ENCODE peak calls at places on chromosomes 3 and 15, in four cellular contexts. One of them, this sample, is unnamed.

GRCh38 chr3:99690761-99691369 is 52.5 kb downstream of the COL8A1 start:
- DNase-seq in neuronal stem cell: no peak
- DNase-seq in H1: no peak
- DNase-seq in mesenchymal stem cell: no peak
- DNase-seq in this sample: peak

GRCh38 chr15:39629376-39629775 is 48.5 kb downstream of the THBS1 start:
- DNase-seq in neuronal stem cell: no peak
- DNase-seq in mesenchymal stem cell: peak
- DNase-seq in H1: no peak
- DNase-seq in this sample: no peak

GRCh38 chr3:138317687-138318086 is 12.0 kb downstream of the NME9 start:
- DNase-seq in neuronal stem cell: no peak
- DNase-seq in H1: no peak
- DNase-seq in mesenchymal stem cell: no peak
- DNase-seq in this sample: no peak

GRCh38 chr15:31024979-31025378 is 33.6 kb upstream of the MTMR10 start:
- DNase-seq in mesenchymal stem cell: peak
- DNase-seq in H1: no peak
- DNase-seq in neuronal stem cell: no peak
- DNase-seq in this sample: peak

GRCh38 chr3:39216176-39216790 is 23.9 kb upstream of the XIRP1 start:
- DNase-seq in neuronal stem cell: no peak
- DNase-seq in H1: no peak
- DNase-seq in mesenchymal stem cell: no peak
- DNase-seq in this sample: no peak

GRCh38 chr3:71430941-71431552 is 152.5 kb downstream of the FOXP1 start:
- DNase-seq in H1: no peak
- DNase-seq in neuronal stem cell: no peak
- DNase-seq in mesenchymal stem cell: no peak
- DNase-seq in this sample: peak

GRCh38 chr15:83732770-83733169 is 78.8 kb downstream of the ADAMTSL3 start:
- DNase-seq in mesenchymal stem cell: no peak
- DNase-seq in neuronal stem cell: no peak
- DNase-seq in H1: no peak
- DNase-seq in this sample: no peak

GRCh38 chr15:64133619-64134018 is 17.9 kb upstream of the SNX22 start:
- DNase-seq in H1: no peak
- DNase-seq in mesenchymal stem cell: no peak
- DNase-seq in neuronal stem cell: no peak
- DNase-seq in this sample: no peak

GRCh38 chr15:50058231-50058630 is 60.8 kb downstream of the ATP8B4 start:
- DNase-seq in mesenchymal stem cell: peak
- DNase-seq in H1: no peak
- DNase-seq in neuronal stem cell: no peak
- DNase-seq in this sample: no peak

GRCh38 chr3:45690331-45691035 is 1.3 kb downstream of the SACM1L start:
- DNase-seq in neuronal stem cell: no peak
- DNase-seq in mesenchymal stem cell: peak
- DNase-seq in H1: no peak
- DNase-seq in this sample: peak

GRCh38 chr15:70535071-70535954 is 228.0 kb downstream of the UACA start:
- DNase-seq in H1: peak
- DNase-seq in neuronal stem cell: no peak
- DNase-seq in mesenchymal stem cell: no peak
- DNase-seq in this sample: no peak

GRCh38 chr15:90064931-90065681 is 37.2 kb downstream of the IDH2 start:
- DNase-seq in mesenchymal stem cell: peak
- DNase-seq in H1: no peak
- DNase-seq in neuronal stem cell: no peak
- DNase-seq in this sample: no peak

GRCh38 chr3:84601303-84601702 is 357.5 kb upstream of the CADM2 start:
- DNase-seq in H1: no peak
- DNase-seq in mesenchymal stem cell: no peak
- DNase-seq in neuronal stem cell: peak
- DNase-seq in this sample: no peak

GRCh38 chr3:125212509-125213372 is at the start of gene SLC12A8:
- DNase-seq in mesenchymal stem cell: no peak
- DNase-seq in H1: peak
- DNase-seq in neuronal stem cell: no peak
- DNase-seq in this sample: no peak

GRCh38 chr3:71695000-71695482 is 30.2 kb downstream of the EIF4E3 start:
- DNase-seq in neuronal stem cell: no peak
- DNase-seq in H1: no peak
- DNase-seq in mesenchymal stem cell: no peak
- DNase-seq in this sample: no peak

GRCh38 chr15:75123395-75123794 is 78.3 kb upstream of the C15orf39 start:
- DNase-seq in mesenchymal stem cell: peak
- DNase-seq in neuronal stem cell: no peak
- DNase-seq in H1: no peak
- DNase-seq in this sample: no peak

GRCh38 chr15:69075467-69075866 is 61.0 kb downstream of the NOX5 start:
- DNase-seq in mesenchymal stem cell: no peak
- DNase-seq in H1: no peak
- DNase-seq in neuronal stem cell: no peak
- DNase-seq in this sample: no peak

GRCh38 chr15:68791431-68792283 is 29.0 kb downstream of the ANP32A start:
- DNase-seq in neuronal stem cell: no peak
- DNase-seq in mesenchymal stem cell: no peak
- DNase-seq in H1: no peak
- DNase-seq in this sample: no peak

GRCh38 chr15:58505581-58505980 is 73.8 kb downstream of the LIPC start:
- DNase-seq in neuronal stem cell: no peak
- DNase-seq in mesenchymal stem cell: no peak
- DNase-seq in H1: no peak
- DNase-seq in this sample: no peak

GRCh38 chr3:148847351-148847750 is 17.7 kb upstream of the CPA3 start:
- DNase-seq in mesenchymal stem cell: no peak
- DNase-seq in H1: no peak
- DNase-seq in neuronal stem cell: no peak
- DNase-seq in this sample: no peak

GRCh38 chr3:111858641-111859040 is 424 bp upstream of the PHLDB2 start:
- DNase-seq in H1: no peak
- DNase-seq in neuronal stem cell: no peak
- DNase-seq in mesenchymal stem cell: no peak
- DNase-seq in this sample: no peak

GRCh38 chr3:97940034-97940433 is 32.2 kb downstream of the RIOX2 start:
- DNase-seq in mesenchymal stem cell: no peak
- DNase-seq in H1: no peak
- DNase-seq in neuronal stem cell: no peak
- DNase-seq in this sample: no peak

GRCh38 chr3:54963621-54964020 is 35.8 kb upstream of the LRTM1 start:
- DNase-seq in H1: no peak
- DNase-seq in mesenchymal stem cell: no peak
- DNase-seq in neuronal stem cell: no peak
- DNase-seq in this sample: no peak

GRCh38 chr3:169660709-169661566 is 2.6 kb downstream of the MECOM start:
- DNase-seq in neuronal stem cell: peak
- DNase-seq in mesenchymal stem cell: peak
- DNase-seq in H1: peak
- DNase-seq in this sample: no peak

GRCh38 chr15:99980791-99981190 is 247.6 kb upstream of the LYSMD4 start:
- DNase-seq in H1: no peak
- DNase-seq in neuronal stem cell: no peak
- DNase-seq in mesenchymal stem cell: no peak
- DNase-seq in this sample: no peak
- H2BK12ac ChIP-seq in H1: peak
- H2BK12ac ChIP-seq in neuronal stem cell: no peak
- H2BK12ac ChIP-seq in mesenchymal stem cell: no peak
- H2BK12ac ChIP-seq in this sample: no peak

DNA sequence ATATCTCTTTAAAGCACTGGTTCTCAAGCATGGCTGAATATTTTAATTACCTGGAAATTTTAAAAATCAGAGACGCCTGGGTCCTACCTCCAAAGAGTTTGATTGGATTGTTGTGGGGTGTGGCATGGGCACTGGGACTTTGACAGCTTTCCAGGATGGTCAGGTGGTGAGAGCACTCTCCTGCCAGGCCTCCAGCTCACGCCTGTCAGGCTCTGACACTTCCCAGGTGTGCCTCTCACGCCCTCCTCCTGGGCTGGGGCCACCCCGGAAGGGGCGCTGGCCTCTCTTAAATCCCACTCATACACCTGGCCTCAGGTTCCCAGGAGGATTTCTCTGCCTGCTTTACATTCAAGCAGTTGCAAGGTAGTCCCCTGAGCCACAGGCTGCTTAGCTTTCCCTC is 48.5 kb downstream of the AMOTL2 start:
- DNase-seq in mesenchymal stem cell: no peak
- DNase-seq in H1: no peak
- DNase-seq in neuronal stem cell: no peak
- DNase-seq in this sample: peak
- H2AK5ac ChIP-seq in mesenchymal stem cell: peak
- H2AK5ac ChIP-seq in H1: peak
- H2AK5ac ChIP-seq in neuronal stem cell: peak
- H2AK5ac ChIP-seq in this sample: peak

GRCh38 chr15:81023483-81024264 is 23.0 kb downstream of the TLNRD1 start:
- DNase-seq in neuronal stem cell: no peak
- DNase-seq in H1: no peak
- DNase-seq in mesenchymal stem cell: peak
- DNase-seq in this sample: peak
- H2BK5ac ChIP-seq in neuronal stem cell: no peak
- H2BK5ac ChIP-seq in H1: no peak
- H2BK5ac ChIP-seq in mesenchymal stem cell: no peak
- H2BK5ac ChIP-seq in this sample: no peak

GRCh38 chr3:8846176-8846575 is 76.8 kb upstream of the OXTR start:
- DNase-seq in mesenchymal stem cell: no peak
- DNase-seq in H1: no peak
- DNase-seq in neuronal stem cell: no peak
- DNase-seq in this sample: no peak
- H2BK12ac ChIP-seq in mesenchymal stem cell: no peak
- H2BK12ac ChIP-seq in H1: no peak
- H2BK12ac ChIP-seq in neuronal stem cell: no peak
- H2BK12ac ChIP-seq in this sample: peak

GRCh38 chr3:69444980-69445379 is 59.1 kb upstream of the FRMD4B start:
- DNase-seq in mesenchymal stem cell: peak
- DNase-seq in neuronal stem cell: no peak
- DNase-seq in H1: no peak
- DNase-seq in this sample: no peak
- H2AK5ac ChIP-seq in mesenchymal stem cell: no peak
- H2AK5ac ChIP-seq in neuronal stem cell: no peak
- H2AK5ac ChIP-seq in H1: no peak
- H2AK5ac ChIP-seq in this sample: no peak

DNA sequence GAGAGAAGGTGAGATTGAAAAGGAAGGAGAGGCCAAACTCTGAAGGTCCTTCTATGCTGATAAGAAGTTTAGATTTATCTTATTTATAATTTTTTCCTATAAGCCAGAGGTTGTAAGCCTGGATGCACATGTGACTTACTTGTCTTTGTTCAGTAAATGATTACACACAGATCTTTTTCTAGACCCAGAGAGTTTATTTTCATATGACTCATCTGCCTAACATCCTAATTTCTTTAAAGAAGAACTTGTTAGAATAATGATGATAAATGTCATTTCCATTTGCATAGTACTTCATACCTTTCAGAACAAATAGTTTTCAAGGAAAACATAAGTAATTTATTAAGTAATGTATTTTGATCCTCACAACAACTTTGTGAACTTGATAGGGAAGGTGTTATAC is 434.8 kb upstream of the DPH6 start:
- DNase-seq in neuronal stem cell: no peak
- DNase-seq in mesenchymal stem cell: peak
- DNase-seq in H1: no peak
- DNase-seq in this sample: no peak
- H2BK5ac ChIP-seq in neuronal stem cell: no peak
- H2BK5ac ChIP-seq in mesenchymal stem cell: no peak
- H2BK5ac ChIP-seq in H1: no peak
- H2BK5ac ChIP-seq in this sample: no peak

DNA sequence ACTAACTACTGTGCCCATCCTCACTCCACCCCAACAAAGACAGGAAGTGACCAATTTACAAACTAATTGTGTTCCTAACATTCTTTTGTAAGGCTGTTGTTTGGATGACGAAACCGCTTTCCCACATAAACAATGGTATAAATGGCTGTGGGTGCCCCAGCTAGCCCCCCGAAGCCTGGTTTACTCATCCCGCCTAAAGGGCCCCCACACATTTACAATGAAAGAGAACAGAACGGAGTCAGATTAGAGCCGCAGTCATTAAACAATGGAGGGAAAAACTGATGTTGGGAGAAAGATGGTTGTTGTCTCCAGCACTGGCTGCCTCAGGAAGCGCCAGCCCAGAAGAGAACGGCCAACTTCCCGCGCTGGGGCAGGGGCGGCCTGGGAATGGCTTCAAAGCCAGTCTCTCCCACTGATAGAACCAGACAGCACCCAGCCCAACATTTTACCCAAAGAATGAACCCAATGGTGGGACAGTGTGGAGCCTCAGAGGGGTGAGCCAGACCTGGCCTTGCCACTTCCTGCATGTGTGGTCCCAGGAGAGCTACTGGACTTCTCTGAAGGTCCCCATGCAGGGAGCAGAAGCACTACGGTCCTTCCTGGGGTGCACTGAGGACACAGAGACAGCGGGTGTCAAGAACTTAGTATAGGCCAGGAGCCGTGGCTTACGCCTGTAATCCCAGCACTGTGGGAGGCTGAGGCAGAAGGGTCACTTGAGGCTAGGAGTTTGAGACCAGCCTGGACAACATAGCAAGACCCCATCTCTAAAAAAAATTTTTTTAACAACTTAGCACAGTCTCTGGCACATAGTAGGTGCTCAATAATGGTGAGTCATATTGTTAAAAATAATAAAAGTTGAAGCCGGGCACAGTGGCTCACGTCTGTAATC is 75.8 kb upstream of the GATA2 start:
- DNase-seq in H1: peak
- DNase-seq in mesenchymal stem cell: no peak
- DNase-seq in neuronal stem cell: no peak
- DNase-seq in this sample: no peak
- H2BK12ac ChIP-seq in H1: peak
- H2BK12ac ChIP-seq in mesenchymal stem cell: no peak
- H2BK12ac ChIP-seq in neuronal stem cell: no peak
- H2BK12ac ChIP-seq in this sample: no peak